ENCODE peak calls at places on chromosomes 16 and 17, in seven cellular contexts. A is H1, F is HCT116, R is SK-N-SH, U is HepG2, B is GM12878, O is K562. J is an unnamed sample.

GRCh38 chr17:27294689-27295630 is 1.0 kb downstream of the WSB1 start:
- DNase-seq in F (peak; percentile 24), R (peak; percentile 48), B (peak; percentile 66), A (no peak), O (peak; percentile 74), U (peak; percentile 31), J (no peak)

GRCh38 chr16:57938936-57939871 is 31.7 kb downstream of the CNGB1 start:
- DNase-seq in F (peak; percentile 13), R (no peak), O (no peak), U (peak; percentile 22), B (no peak), A (no peak), J (no peak)

GRCh38 chr17:36849871-36850348 is 87.4 kb upstream of the LHX1 start:
- DNase-seq in U (no peak), F (peak; percentile 51), A (no peak), B (peak; percentile 49), R (no peak), O (peak; percentile 57), J (no peak)

GRCh38 chr17:45032150-45032493 is 19.3 kb downstream of the DCAKD start:
- DNase-seq in U (no peak), A (no peak), B (no peak), O (no peak), R (peak; percentile 79), F (no peak), J (no peak)

GRCh38 chr16:82108101-82108500 is 61.9 kb downstream of the MPHOSPH6 start:
- DNase-seq in R (no peak), A (no peak), F (no peak), U (no peak), O (no peak), B (no peak), J (no peak)

GRCh38 chr17:74825003-74825627 is 34.6 kb downstream of the GRIN2C start:
- DNase-seq in O (no peak), A (no peak), B (no peak), R (no peak), F (no peak), U (no peak), J (no peak)

GRCh38 chr17:82216301-82217119 is 3.9 kb upstream of the CCDC57 start:
- DNase-seq in U (peak; percentile 75), A (no peak), B (peak; percentile 59), R (peak; percentile 54), F (peak; percentile 85), O (no peak), J (no peak)

GRCh38 chr17:49964539-49965521 is 4.2 kb upstream of the DLX4 start:
- DNase-seq in R (no peak), F (no peak), A (peak; percentile 76), B (no peak), O (no peak), U (no peak), J (no peak)

GRCh38 chr17:50828508-50829170 is 6.7 kb upstream of the WFIKKN2 start:
- DNase-seq in B (peak; percentile 35), F (no peak), R (no peak), U (no peak), O (no peak), A (no peak), J (no peak)

GRCh38 chr17:7056386-7056785 is 12.5 kb upstream of the SLC16A11 start:
- DNase-seq in R (no peak), A (no peak), U (no peak), O (no peak), F (no peak), B (no peak), J (no peak)

GRCh38 chr17:37134050-37134449 is 185.3 kb downstream of the AATF start:
- DNase-seq in F (no peak), O (peak; percentile 37), A (no peak), U (no peak), B (no peak), R (peak; percentile 54), J (no peak)

GRCh38 chr17:46053911-46054534 is 55.0 kb downstream of the STH start:
- DNase-seq in O (no peak), R (no peak), F (no peak), A (no peak), B (no peak), U (no peak), J (no peak)

GRCh38 chr16:9407206-9407758 is 315.8 kb downstream of the HAPSTR1 start:
- DNase-seq in B (no peak), R (no peak), A (no peak), O (no peak), F (no peak), U (no peak), J (no peak)

GRCh38 chr16:74991593-74992403 is 6.9 kb upstream of the WDR59 start:
- DNase-seq in U (peak; percentile 100), O (peak; percentile 68), F (no peak), B (no peak), R (peak; percentile 32), A (no peak), J (no peak)

GRCh38 chr16:70523621-70524405 is at the start of gene SF3B3:
- DNase-seq in R (peak; percentile 78), U (peak; percentile 73), A (peak; percentile 81), O (peak; percentile 78), F (no peak), B (no peak), J (no peak)

GRCh38 chr17:34579979-34580684 is 750 bp downstream of the TMEM132E start:
- DNase-seq in O (no peak), R (peak; percentile 83), F (no peak), A (peak; percentile 67), U (no peak), B (no peak), J (no peak)

GRCh38 chr16:66134875-66135274 is 231.6 kb upstream of the CDH5 start:
- DNase-seq in B (no peak), F (no peak), O (no peak), U (no peak), A (no peak), R (peak; percentile 44), J (no peak)
- H3K4me1 ChIP-seq in B (no peaks in the 10 kb centered on the region), F (peaks cover 2% of the 10 kb centered on the region), O (no peaks in the 10 kb centered on the region), U (no peaks in the 10 kb centered on the region), A (no peaks in the 10 kb centered on the region), R (peaks cover 11% of the 10 kb centered on the region), J (no peaks in the 10 kb centered on the region)

GRCh38 chr17:39580082-39580468 is 27.6 kb downstream of the NEUROD2 start:
- DNase-seq in R (no peak), U (no peak), F (no peak), O (no peak), A (no peak), B (no peak), J (no peak)
- TF ChIP-seq YY1 in R (no peak), U (no peak), F (no peak), O (no peak), A (no peak), B (no peak), J (no peak)

DNA sequence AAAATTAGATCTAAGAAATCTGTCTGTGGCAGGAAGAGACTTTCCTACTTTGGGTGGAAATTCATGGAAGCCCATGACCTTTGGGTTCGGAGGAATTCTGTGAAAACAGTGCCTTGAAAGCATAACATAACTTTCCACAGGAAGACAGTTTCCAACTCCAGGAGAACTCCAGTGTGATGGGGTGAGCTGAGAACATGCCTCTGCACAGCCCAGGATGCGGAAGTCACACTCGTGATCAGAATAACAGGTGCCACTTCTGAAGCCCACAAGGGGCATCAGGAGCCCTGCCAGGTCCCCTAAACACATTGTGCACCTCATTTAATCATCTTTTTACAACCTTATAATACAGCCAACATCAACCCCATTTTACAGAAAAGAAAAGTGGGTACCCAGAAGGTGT is 9.7 kb downstream of the TVP23A start:
- DNase-seq in R (no peak), B (no peak), O (no peak), A (no peak), U (no peak), F (no peak), J (no peak)
- H3K4me1 ChIP-seq in R (no peaks in the 10 kb centered on the region), B (peaks cover 59% of the 10 kb centered on the region), O (no peaks in the 10 kb centered on the region), A (no peaks in the 10 kb centered on the region), U (no peaks in the 10 kb centered on the region), F (no peaks in the 10 kb centered on the region), J (no peaks in the 10 kb centered on the region)

GRCh38 chr16:22634913-22635312 is 124.2 kb downstream of the NPIPB5 start:
- DNase-seq in B (no peak), A (peak; percentile 67), O (no peak), U (no peak), F (no peak), R (no peak), J (peak; percentile 93)

GRCh38 chr16:22631264-22631663 is 120.6 kb downstream of the NPIPB5 start:
- DNase-seq in B (no peak), F (no peak), O (no peak), R (no peak), U (no peak), A (peak; percentile 33), J (no peak)

GRCh38 chr16:22632621-22633020 is 121.9 kb downstream of the NPIPB5 start:
- DNase-seq in O (no peak), B (no peak), R (no peak), A (peak; percentile 1), U (no peak), F (no peak), J (no peak)

GRCh38 chr16:22633794-22634193 is 123.1 kb downstream of the NPIPB5 start:
- DNase-seq in U (no peak), O (no peak), R (no peak), F (no peak), B (no peak), A (no peak), J (no peak)

GRCh38 chr16:22633280-22633679 is 122.6 kb downstream of the NPIPB5 start:
- DNase-seq in R (no peak), F (no peak), A (no peak), U (no peak), B (no peak), O (no peak), J (no peak)
- TF ChIP-seq YY1 in R (no peak), F (no peak), A (no peak), U (no peak), B (no peak), O (no peak), J (no peak)

GRCh38 chr16:46688657-46689491 is at the start of gene VPS35:
- DNase-seq in A (peak; percentile 100), R (peak; percentile 95), O (peak; percentile 97), F (peak; percentile 97), B (peak; percentile 95), U (peak; percentile 99), J (peak; percentile 98)

GRCh38 chr16:46689492-46690280 is at the start of gene ORC6:
- DNase-seq in A (peak; percentile 97), U (peak; percentile 97), R (peak; percentile 96), O (peak; percentile 95), F (peak; percentile 91), B (no peak), J (peak; percentile 89)

GRCh38 chr16:46687486-46687885 is 1.5 kb downstream of the VPS35 start:
- DNase-seq in F (no peak), A (no peak), O (no peak), B (no peak), U (no peak), R (no peak), J (no peak)

GRCh38 chr16:46688101-46688656 is 799 bp downstream of the VPS35 start:
- DNase-seq in U (no peak), F (no peak), R (no peak), O (no peak), B (no peak), A (no peak), J (no peak)

DNA sequence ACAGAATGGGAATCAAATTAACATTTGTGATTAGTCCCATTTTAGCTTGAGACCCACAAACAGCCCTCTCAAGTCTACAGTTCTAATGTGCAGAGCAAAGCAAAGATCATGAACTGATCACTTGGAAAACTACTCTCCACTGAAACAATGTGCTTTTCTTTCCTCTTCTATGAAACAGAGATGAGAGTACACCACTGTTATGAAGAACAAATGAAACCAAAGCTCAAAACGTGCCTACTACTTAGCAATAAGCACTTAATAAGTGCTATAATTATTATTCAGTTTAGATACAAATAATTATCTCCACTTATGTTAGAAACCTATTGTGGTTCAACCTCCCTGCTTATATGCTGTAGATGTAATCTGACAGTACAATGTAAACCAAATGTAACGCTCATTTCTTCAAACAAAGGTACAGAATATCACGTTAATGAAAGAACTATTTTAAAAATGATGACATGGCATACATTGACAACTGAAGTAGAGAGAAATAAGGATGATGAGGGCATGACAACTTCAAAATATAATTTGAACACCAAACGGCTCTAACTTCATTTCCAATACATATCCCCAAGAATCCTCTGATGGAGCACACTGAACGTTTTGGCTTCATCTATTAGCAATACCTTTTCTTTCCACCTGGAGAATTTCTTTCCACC is 2.0 kb downstream of the VPS35 start:
- DNase-seq in U (no peak), R (no peak), A (no peak), O (no peak), F (no peak), B (no peak), J (no peak)
- H3K4me1 ChIP-seq in U (peaks cover 73% of the 10 kb centered on the region), R (peaks cover 18% of the 10 kb centered on the region), A (peaks cover 8% of the 10 kb centered on the region), O (peaks cover 6% of the 10 kb centered on the region), F (peaks cover 14% of the 10 kb centered on the region), B (no peaks in the 10 kb centered on the region), J (no peaks in the 10 kb centered on the region)